ENCODE peak calls at places on chromosome 5, in five cellular contexts. O is HCT116, F is GM12878, Y is K562, Q is HepG2. W is an unnamed sample.

GRCh38 chr5:32231929-32232328 is 57.8 kb upstream of the GOLPH3 start:
- DNase-seq in O (no peak), F (no peak), Y (no peak), Q (no peak), W (no peak)

GRCh38 chr5:80191991-80192398 is 63.9 kb downstream of the SERINC5 start:
- DNase-seq in O (no peak), F (no peak), Y (peak), Q (no peak), W (peak)

GRCh38 chr5:177427211-177427822 is 841 bp downstream of the GRK6 start:
- DNase-seq in O (no peak), F (no peak), Y (peak), Q (no peak), W (no peak)

GRCh38 chr5:40879163-40879942 is 29.9 kb upstream of the C7 start:
- DNase-seq in O (peak), F (no peak), Y (peak), Q (peak), W (peak)

GRCh38 chr5:125142439-125142838 is 396.0 kb upstream of the ZNF608 start:
- DNase-seq in O (no peak), F (no peak), Y (no peak), Q (no peak), W (no peak)

GRCh38 chr5:87421307-87421706 is 8.6 kb upstream of the CCNH start:
- DNase-seq in O (no peak), F (no peak), Y (no peak), Q (no peak), W (no peak)

GRCh38 chr5:120684749-120685415 is 220.8 kb downstream of the PRR16 start:
- DNase-seq in O (no peak), F (no peak), Y (no peak), Q (no peak), W (peak)

GRCh38 chr5:129905467-129906176 is 1.4 kb downstream of the CHSY3 start:
- DNase-seq in O (no peak), F (no peak), Y (no peak), Q (no peak), W (peak)

GRCh38 chr5:157761690-157762611 is 18.4 kb downstream of the LSM11 start:
- DNase-seq in O (peak), F (no peak), Y (peak), Q (peak), W (peak)

GRCh38 chr5:10724799-10725507 is 36.1 kb downstream of the DAP start:
- DNase-seq in O (peak), F (no peak), Y (peak), Q (peak), W (peak)

GRCh38 chr5:38257236-38258036 is 923 bp upstream of the EGFLAM start:
- DNase-seq in O (no peak), F (no peak), Y (no peak), Q (no peak), W (peak)

GRCh38 chr5:38263983-38264382 is 5.6 kb downstream of the EGFLAM start:
- DNase-seq in O (no peak), F (no peak), Y (no peak), Q (peak), W (no peak)

GRCh38 chr5:38258319-38259061 is at the start of gene EGFLAM:
- DNase-seq in O (no peak), F (no peak), Y (no peak), Q (no peak), W (peak)

GRCh38 chr5:38258037-38258318 is 381 bp upstream of the EGFLAM start:
- DNase-seq in O (no peak), F (no peak), Y (no peak), Q (no peak), W (no peak)

GRCh38 chr5:38259062-38259857 is 901 bp downstream of the EGFLAM start:
- DNase-seq in O (no peak), F (no peak), Y (no peak), Q (no peak), W (no peak)
- TF ChIP-seq EZH2 in O (no peak), F (no peak), Y (no peak), Q (no peak), W (peak)

GRCh38 chr5:164359931-164360290 is 854.5 kb downstream of the MAT2B start:
- DNase-seq in O (no peak), F (no peak), Y (no peak), Q (no peak), W (no peak)

GRCh38 chr5:164358531-164359259 is 853.3 kb downstream of the MAT2B start:
- DNase-seq in O (no peak), F (no peak), Y (peak), Q (no peak), W (no peak)

GRCh38 chr5:164359260-164359930 is 854.0 kb downstream of the MAT2B start:
- DNase-seq in O (no peak), F (no peak), Y (no peak), Q (no peak), W (no peak)

GRCh38 chr5:164362021-164362420 is 856.6 kb downstream of the MAT2B start:
- DNase-seq in O (no peak), F (no peak), Y (no peak), Q (no peak), W (no peak)

DNA sequence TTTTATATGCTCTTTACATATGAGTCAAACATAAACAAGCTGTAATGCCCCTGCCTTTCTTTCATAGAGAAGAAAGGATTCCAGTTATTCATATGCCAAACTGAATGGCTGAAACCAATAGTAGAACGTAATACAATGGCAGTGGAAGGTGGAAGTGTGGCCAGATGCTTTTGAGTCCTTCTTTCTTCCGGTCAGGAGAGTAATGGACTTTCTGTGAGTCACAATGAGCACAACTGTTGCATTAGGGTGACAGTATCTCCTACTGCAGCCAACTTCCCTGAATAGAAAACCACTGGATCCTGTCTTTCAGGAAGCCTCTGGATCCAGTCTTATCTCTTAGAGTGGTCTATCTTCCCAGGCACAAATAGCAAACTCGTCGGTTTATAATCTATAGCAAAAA is 855.2 kb downstream of the MAT2B start:
- DNase-seq in O (no peak), F (no peak), Y (no peak), Q (no peak), W (no peak)
- TF ChIP-seq REST in O (no peak), F (no peak), Y (no peak), Q (no peak), W (no peak)

GRCh38 chr5:5372930-5373329 is 49.5 kb upstream of the ICE1 start:
- DNase-seq in O (no peak), F (no peak), Y (no peak), Q (no peak), W (no peak)

GRCh38 chr5:5371943-5372342 is 50.5 kb upstream of the ICE1 start:
- DNase-seq in O (no peak), F (no peak), Y (no peak), Q (no peak), W (no peak)

GRCh38 chr5:5374034-5374715 is 48.3 kb upstream of the ICE1 start:
- DNase-seq in O (no peak), F (no peak), Y (no peak), Q (no peak), W (no peak)

GRCh38 chr5:5372511-5372910 is 50.0 kb upstream of the ICE1 start:
- DNase-seq in O (no peak), F (no peak), Y (no peak), Q (no peak), W (no peak)

DNA sequence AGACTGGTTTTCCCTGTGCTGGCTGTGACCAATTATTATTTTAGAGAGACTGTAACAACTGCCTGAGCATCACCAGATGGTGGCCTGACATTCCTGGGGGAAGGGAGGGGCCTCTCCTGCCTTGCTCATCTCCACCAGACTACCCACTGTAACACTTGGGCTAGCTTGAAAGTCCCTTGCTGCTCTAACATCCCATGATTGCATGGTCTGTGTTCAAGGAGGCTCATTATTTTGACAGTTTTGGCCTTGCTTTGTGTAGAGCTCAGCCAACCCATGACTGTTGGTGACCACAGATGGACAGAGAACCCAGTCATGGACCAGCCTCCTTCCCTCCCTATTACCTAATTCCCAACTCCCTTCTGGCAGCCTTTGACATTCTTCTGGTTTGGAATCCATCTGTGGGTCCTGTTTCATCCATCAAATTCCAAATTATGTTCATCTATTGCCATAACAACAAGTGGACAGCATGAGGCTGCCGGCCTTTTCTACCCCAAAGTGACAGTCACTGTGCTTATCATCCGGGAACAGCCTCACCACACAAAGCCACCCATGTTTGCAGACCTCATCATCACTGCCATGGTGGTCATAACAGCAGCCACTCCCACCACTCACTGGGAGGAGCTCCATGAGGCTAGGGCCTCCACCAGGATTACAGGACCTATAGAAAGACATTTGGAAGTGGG is 49.0 kb upstream of the ICE1 start:
- DNase-seq in O (no peak), F (no peak), Y (peak), Q (no peak), W (no peak)
- TF ChIP-seq POLR2AphosphoS5 in O (no peak), F (no peak), Y (no peak), Q (no peak), W (no peak)

GRCh38 chr5:501040-501832 is 23.0 kb downstream of the SLC9A3 start:
- DNase-seq in O (no peak), F (no peak), Y (no peak), Q (no peak), W (no peak)
- TF ChIP-seq EZH2 in O (no peak), F (no peak), Y (no peak), Q (no peak), W (no peak)

GRCh38 chr5:2896371-2897275 is 145.1 kb upstream of the IRX2 start:
- DNase-seq in O (no peak), F (no peak), Y (no peak), Q (no peak), W (no peak)

GRCh38 chr5:2895876-2896275 is 144.4 kb upstream of the IRX2 start:
- DNase-seq in O (no peak), F (no peak), Y (no peak), Q (no peak), W (no peak)

GRCh38 chr5:2899311-2899710 is 147.8 kb upstream of the IRX2 start:
- DNase-seq in O (no peak), F (no peak), Y (no peak), Q (no peak), W (no peak)

GRCh38 chr5:2898661-2899060 is 147.2 kb upstream of the IRX2 start:
- DNase-seq in O (no peak), F (no peak), Y (no peak), Q (no peak), W (no peak)

GRCh38 chr5:2897276-2897990 is 146.0 kb upstream of the IRX2 start:
- DNase-seq in O (no peak), F (no peak), Y (no peak), Q (no peak), W (no peak)
- TF ChIP-seq REST in O (no peak), F (no peak), Y (no peak), Q (no peak), W (no peak)

GRCh38 chr5:175746851-175747250 is 89.0 kb downstream of the HRH2 start:
- DNase-seq in O (peak), F (no peak), Y (no peak), Q (no peak), W (peak)
- TF ChIP-seq POLR2AphosphoS5 in O (peak), F (no peak), Y (no peak), Q (no peak), W (no peak)

W was measured in GM23338.